ENCODE peak calls at places on chromosomes 12 and 14, in four cellular contexts. J, A, W and Z are unnamed samples.

GRCh38 chr14:84312551-84312950 is 1217.4 kb upstream of the FLRT2 start:
- DNase-seq in J (no peak), A (no peak), W (no peak), Z (no peak)

GRCh38 chr12:6078378-6079083 is 45.9 kb downstream of the VWF start:
- DNase-seq in J (no peak), A (no peak), W (peak), Z (peak)

GRCh38 chr14:77965919-77966435 is 166.1 kb downstream of the ADCK1 start:
- DNase-seq in J (peak), A (peak), W (peak), Z (peak)

GRCh38 chr14:80602931-80603330 is 338.6 kb downstream of the CEP128 start:
- DNase-seq in J (peak), A (no peak), W (no peak), Z (no peak)

GRCh38 chr14:101360045-101360931 is 201.0 kb upstream of the DIO3 start:
- DNase-seq in J (no peak), A (no peak), W (no peak), Z (no peak)

GRCh38 chr12:32273712-32274111 is 125.6 kb upstream of the FGD4 start:
- DNase-seq in J (no peak), A (peak), W (no peak), Z (peak)

GRCh38 chr14:40074169-40074568 is 641.9 kb upstream of the FBXO33 start:
- DNase-seq in J (no peak), A (no peak), W (no peak), Z (no peak)

GRCh38 chr12:53963005-53963404 is 8.3 kb downstream of the HOXC12 start:
- DNase-seq in J (no peak), A (no peak), W (no peak), Z (no peak)

GRCh38 chr14:101504096-101504948 is 57.0 kb upstream of the DIO3 start:
- DNase-seq in J (no peak), A (no peak), W (no peak), Z (no peak)

GRCh38 chr12:82144505-82144904 is 213.7 kb downstream of the CCDC59 start:
- DNase-seq in J (no peak), A (no peak), W (no peak), Z (no peak)

GRCh38 chr12:52203126-52203921 is 11.5 kb upstream of the KRT80 start:
- DNase-seq in J (peak), A (no peak), W (no peak), Z (no peak)

GRCh38 chr14:62557416-62557815 is 487.8 kb downstream of the KCNH5 start:
- DNase-seq in J (no peak), A (no peak), W (no peak), Z (no peak)

GRCh38 chr14:36443374-36443773 is 76.7 kb downstream of the NKX2-1 start:
- DNase-seq in J (no peak), A (no peak), W (no peak), Z (no peak)

GRCh38 chr12:62910549-62911169 is 24.3 kb downstream of the PPM1H start:
- DNase-seq in J (no peak), A (no peak), W (no peak), Z (no peak)

GRCh38 chr12:125140239-125140917 is 75.1 kb downstream of the AACS start:
- DNase-seq in J (no peak), A (peak), W (no peak), Z (no peak)

GRCh38 chr14:59398841-59399240 is 66.3 kb downstream of the GPR135 start:
- DNase-seq in J (no peak), A (no peak), W (peak), Z (no peak)

GRCh38 chr12:84911331-84912190 is 1.0 kb downstream of the SLC6A15 start:
- DNase-seq in J (peak), A (peak), W (peak), Z (peak)

GRCh38 chr12:43586646-43587245 is 34.7 kb upstream of the ADAMTS20 start:
- DNase-seq in J (no peak), A (no peak), W (no peak), Z (no peak)

GRCh38 chr12:84913151-84913550 is 552 bp upstream of the SLC6A15 start:
- DNase-seq in J (peak), A (peak), W (peak), Z (no peak)

GRCh38 chr12:34218193-34219045 is 196.1 kb downstream of the ALG10 start:
- DNase-seq in J (peak), A (peak), W (peak), Z (peak)

GRCh38 chr12:12774791-12775190 is 10.7 kb upstream of the APOLD1 start:
- DNase-seq in J (no peak), A (no peak), W (no peak), Z (no peak)

GRCh38 chr12:47991592-47991991 is 12.7 kb downstream of the COL2A1 start:
- DNase-seq in J (peak), A (no peak), W (no peak), Z (no peak)

GRCh38 chr12:3684449-3685051 is 68.4 kb downstream of the CRACR2A start:
- DNase-seq in J (no peak), A (no peak), W (no peak), Z (no peak)

GRCh38 chr14:76696361-76696760 is 64.9 kb upstream of the VASH1 start:
- DNase-seq in J (no peak), A (no peak), W (no peak), Z (no peak)

GRCh38 chr12:41681898-41682297 is 462.8 kb downstream of the GXYLT1 start:
- DNase-seq in J (no peak), A (no peak), W (no peak), Z (no peak)

GRCh38 chr14:105023144-105023543 is 2.3 kb upstream of the CDCA4 start:
- DNase-seq in J (no peak), A (no peak), W (peak), Z (no peak)

GRCh38 chr12:114679942-114680341 is 4.0 kb downstream of the TBX3 start:
- DNase-seq in J (no peak), A (no peak), W (no peak), Z (no peak)

GRCh38 chr14:96747608-96748007 is 49.6 kb upstream of the VRK1 start:
- DNase-seq in J (no peak), A (no peak), W (no peak), Z (no peak)

GRCh38 chr12:56128669-56129209 is 672 bp downstream of the ESYT1 start:
- DNase-seq in J (peak), A (no peak), W (peak), Z (no peak)

GRCh38 chr12:90028620-90029051 is 320.0 kb upstream of the ATP2B1 start:
- DNase-seq in J (peak), A (no peak), W (peak), Z (no peak)

GRCh38 chr14:99644723-99645544 is at the start of gene HHIPL1:
- DNase-seq in J (peak), A (peak), W (peak), Z (no peak)

GRCh38 chr12:1662761-1663439 is 28.0 kb upstream of the ADIPOR2 start:
- DNase-seq in J (peak), A (peak), W (peak), Z (peak)

GRCh38 chr12:121765573-121765972 is 27.9 kb downstream of the RHOF start:
- DNase-seq in J (no peak), A (no peak), W (peak), Z (no peak)

GRCh38 chr14:89336338-89336737 is 80.7 kb downstream of the FOXN3 start:
- DNase-seq in J (no peak), A (no peak), W (no peak), Z (no peak)
- TF ChIP-seq CTCF in J (no peak), A (peak), W (no peak), Z (peak)

GRCh38 chr14:63766616-63767015 is 38.8 kb upstream of the SGPP1 start:
- DNase-seq in J (no peak), A (no peak), W (no peak), Z (no peak)

GRCh38 chr14:63764620-63765139 is 36.8 kb upstream of the SGPP1 start:
- DNase-seq in J (no peak), A (no peak), W (no peak), Z (no peak)

GRCh38 chr14:63773504-63773903 is 45.6 kb upstream of the SGPP1 start:
- DNase-seq in J (no peak), A (no peak), W (no peak), Z (no peak)

GRCh38 chr14:63770187-63770807 is 42.4 kb upstream of the SGPP1 start:
- DNase-seq in J (peak), A (peak), W (peak), Z (peak)
- TF ChIP-seq CTCF in J (peak), A (peak), W (peak), Z (peak)

GRCh38 chr12:112837629-112838191 is 46.2 kb downstream of the RPH3A start:
- DNase-seq in J (no peak), A (no peak), W (peak), Z (no peak)

GRCh38 chr12:112839386-112839972 is 47.9 kb downstream of the RPH3A start:
- DNase-seq in J (no peak), A (no peak), W (peak), Z (no peak)

GRCh38 chr12:112836736-112837628 is 45.4 kb downstream of the RPH3A start:
- DNase-seq in J (peak), A (no peak), W (no peak), Z (no peak)

GRCh38 chr12:112841240-112841639 is 49.7 kb downstream of the RPH3A start:
- DNase-seq in J (no peak), A (no peak), W (no peak), Z (no peak)

DNA sequence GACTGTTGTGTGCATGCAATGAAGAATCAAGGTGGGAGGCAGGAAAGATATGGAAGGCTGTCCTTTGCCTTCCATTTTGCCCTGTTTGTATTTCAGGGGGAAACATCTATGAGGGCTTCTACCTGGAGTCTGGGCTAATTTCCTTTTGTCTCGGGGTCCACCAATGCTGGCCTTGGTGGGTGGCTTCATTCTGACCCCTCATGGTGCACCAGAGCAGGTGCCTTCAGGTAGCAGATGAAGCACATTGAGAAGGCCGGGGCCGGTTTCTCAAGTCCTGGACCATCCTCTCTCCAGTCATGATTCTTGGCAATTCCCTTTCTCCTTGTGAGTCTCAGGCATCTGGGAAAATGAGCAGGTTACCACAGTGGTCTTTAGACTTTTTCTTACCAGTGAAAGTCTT is 47.2 kb downstream of the RPH3A start:
- DNase-seq in J (no peak), A (no peak), W (no peak), Z (no peak)
- TF ChIP-seq CTCF in J (no peak), A (no peak), W (no peak), Z (no peak)

GRCh38 chr14:106605548-106606448 is 1079.4 kb downstream of the TMEM121 start:
- DNase-seq in J (peak), A (no peak), W (no peak), Z (peak)
- TF ChIP-seq CTCF in J (peak), A (no peak), W (no peak), Z (peak)

GRCh38 chr14:21721504-21721903 is 47.9 kb upstream of the OR4E1 start:
- DNase-seq in J (no peak), A (no peak), W (no peak), Z (no peak)

GRCh38 chr14:21724115-21724973 is 50.7 kb upstream of the OR4E1 start:
- DNase-seq in J (no peak), A (no peak), W (no peak), Z (no peak)

GRCh38 chr14:21719841-21720240 is 46.2 kb upstream of the OR4E1 start:
- DNase-seq in J (no peak), A (no peak), W (no peak), Z (no peak)

GRCh38 chr14:21723431-21724045 is 49.9 kb upstream of the OR4E1 start:
- DNase-seq in J (peak), A (peak), W (peak), Z (peak)
- TF ChIP-seq CTCF in J (peak), A (peak), W (peak), Z (no peak)

GRCh38 chr12:110468212-110469048 is at the start of the genes FAM216A and GPN3:
- DNase-seq in J (peak), A (peak), W (peak), Z (peak)
- TF ChIP-seq CTCF in J (no peak), A (no peak), W (no peak), Z (no peak)

GRCh38 chr12:10957741-10958140 is 18.7 kb upstream of the TAS2R14 start:
- DNase-seq in J (no peak), A (no peak), W (peak), Z (no peak)

GRCh38 chr12:10960260-10960659 is 21.2 kb upstream of the TAS2R14 start:
- DNase-seq in J (no peak), A (no peak), W (no peak), Z (no peak)

GRCh38 chr12:10956085-10956484 is 17.0 kb upstream of the TAS2R14 start:
- DNase-seq in J (no peak), A (no peak), W (no peak), Z (no peak)

GRCh38 chr12:10965511-10965910 is 21.2 kb downstream of the TAS2R50 start:
- DNase-seq in J (no peak), A (no peak), W (peak), Z (no peak)

DNA sequence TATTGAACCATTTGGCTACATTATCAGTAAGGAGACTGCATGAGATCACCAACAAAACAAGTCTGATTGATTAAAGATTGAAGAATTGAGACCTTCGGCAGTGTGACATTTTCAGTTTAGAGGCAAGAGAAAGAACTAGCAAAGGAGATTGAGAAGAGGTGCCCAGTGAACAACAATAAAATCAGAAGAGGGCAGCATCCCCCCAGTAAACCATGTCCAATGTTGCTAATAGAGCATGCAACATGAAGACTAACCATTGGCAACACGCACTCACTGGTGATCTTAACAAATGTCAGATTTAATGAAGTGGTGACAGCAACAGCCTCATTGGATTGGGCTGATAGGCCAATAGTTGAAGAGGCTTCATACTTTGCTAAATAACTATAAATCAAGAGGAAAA is 20.7 kb upstream of the TAS2R14 start:
- DNase-seq in J (no peak), A (no peak), W (peak), Z (no peak)
- TF ChIP-seq CTCF in J (no peak), A (no peak), W (no peak), Z (no peak)

DNA sequence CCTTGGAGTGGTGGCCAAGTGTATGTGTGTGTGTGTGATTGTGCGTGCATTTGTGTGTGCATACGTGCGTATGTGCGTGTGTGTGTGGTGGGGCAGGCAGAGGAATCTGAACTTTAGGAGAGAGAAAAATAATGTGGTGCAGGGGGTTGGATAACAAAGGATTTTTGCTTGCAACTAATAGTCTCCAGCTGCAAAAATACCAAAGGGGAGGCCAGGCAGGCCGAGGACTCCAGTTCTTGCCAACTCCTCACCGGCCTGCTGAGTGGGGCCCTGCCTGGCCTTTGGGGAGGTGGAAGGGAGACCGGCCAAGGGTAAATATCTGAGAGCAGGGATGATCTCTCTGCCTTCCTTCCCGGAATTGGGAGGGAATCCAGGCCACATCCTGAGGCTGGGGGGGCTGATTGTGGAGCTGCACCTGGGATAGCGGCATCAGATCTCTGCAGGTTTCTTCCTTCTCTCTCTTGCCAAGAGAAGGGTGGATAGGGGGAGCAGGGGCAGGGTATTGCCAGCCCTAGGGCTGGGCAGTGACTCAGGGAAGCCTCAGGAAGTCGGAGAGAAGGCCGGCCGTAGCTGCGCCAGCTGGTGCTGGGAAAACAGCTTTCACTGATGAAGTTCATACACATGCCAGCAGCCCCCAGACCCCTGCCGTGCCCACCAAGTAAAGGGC is 4.5 kb upstream of the LRP1-AS start:
- DNase-seq in J (peak), A (no peak), W (peak), Z (no peak)
- TF ChIP-seq CTCF in J (no peak), A (no peak), W (no peak), Z (no peak)

GRCh38 chr12:45425426-45425825 is 209.5 kb downstream of the ANO6 start:
- DNase-seq in J (no peak), A (no peak), W (peak), Z (no peak)

GRCh38 chr12:45426294-45426693 is 210.4 kb downstream of the ANO6 start:
- DNase-seq in J (no peak), A (no peak), W (no peak), Z (no peak)

GRCh38 chr12:45427042-45427441 is 211.1 kb downstream of the ANO6 start:
- DNase-seq in J (no peak), A (no peak), W (no peak), Z (no peak)

GRCh38 chr12:45421736-45422135 is 205.8 kb downstream of the ANO6 start:
- DNase-seq in J (no peak), A (no peak), W (no peak), Z (no peak)

GRCh38 chr12:45423931-45424330 is 208.0 kb downstream of the ANO6 start:
- DNase-seq in J (no peak), A (no peak), W (no peak), Z (no peak)
- TF ChIP-seq CTCF in J (no peak), A (no peak), W (no peak), Z (no peak)